ENCODE peak calls at places on chromosomes 13 and 19, in five cellular contexts. E is pancreas; L is CD8-positive, alpha-beta memory T cell; G is tibial artery; T is naive thymus-derived CD4-positive, alpha-beta T cell. D is an unnamed sample.

GRCh38 chr13:44601596-44601995 is 25.5 kb upstream of the TSC22D1 start:
- DNase-seq in L (no peak), T (no peak), G (no peak), E (no peak), D (no peak)

GRCh38 chr19:53015730-53016129 is 2.0 kb downstream of the ERVV-1 start:
- DNase-seq in E (no peak), T (no peak), G (no peak), L (no peak), D (no peak)

GRCh38 chr13:45544520-45544919 is 71.0 kb downstream of the ERICH6B start:
- DNase-seq in L (no peak), G (no peak), T (no peak), E (no peak), D (no peak)

GRCh38 chr13:91747164-91747563 is 348.7 kb downstream of the GPC5 start:
- DNase-seq in T (no peak), G (no peak), E (no peak), L (no peak), D (no peak)

GRCh38 chr19:41350735-41351338 is 2.9 kb downstream of the TGFB1 start:
- DNase-seq in L (no peak), T (no peak), E (no peak), G (no peak), D (no peak)

GRCh38 chr19:14632286-14632685 is 42.4 kb downstream of the ADGRE3 start:
- DNase-seq in T (peak), G (no peak), E (no peak), L (peak), D (no peak)

GRCh38 chr13:101649490-101650126 is 197.1 kb downstream of the ITGBL1 start:
- DNase-seq in E (no peak), L (no peak), T (no peak), G (no peak), D (peak)

GRCh38 chr13:25901460-25902376 is 150.1 kb downstream of the SHISA2 start:
- DNase-seq in E (no peak), G (no peak), T (peak), L (peak), D (peak)

GRCh38 chr19:14346279-14346678 is 35.0 kb upstream of the ADGRE5 start:
- DNase-seq in E (no peak), G (no peak), L (no peak), T (no peak), D (no peak)

GRCh38 chr13:45121421-45121820 is 1.1 kb downstream of the GTF2F2 start:
- DNase-seq in E (no peak), T (peak), G (no peak), L (no peak), D (no peak)

GRCh38 chr13:98910501-98910951 is 67.3 kb downstream of the DOCK9 start:
- DNase-seq in L (peak), T (peak), E (no peak), G (peak), D (peak)

DNA sequence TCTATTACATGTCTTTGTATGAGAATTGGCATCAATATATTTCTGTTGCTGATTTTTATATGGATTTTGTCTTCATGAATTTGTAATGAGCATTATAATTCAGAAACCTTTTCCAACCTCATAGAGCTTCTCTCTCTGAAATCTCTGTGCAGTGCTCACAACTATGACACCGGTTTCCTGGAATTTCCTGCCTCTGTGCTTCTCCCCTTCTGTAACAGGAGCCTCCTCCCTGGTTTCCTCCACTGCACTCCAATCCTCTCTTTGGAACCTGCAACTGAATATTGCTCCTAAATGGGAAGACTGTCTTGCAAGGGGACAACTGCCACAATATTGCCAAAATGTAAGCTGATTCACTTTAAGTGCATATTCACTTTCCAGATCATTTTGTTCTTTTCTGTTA is 1147.9 kb downstream of the UQCRFS1 start:
- DNase-seq in T (no peak), G (no peak), E (no peak), L (no peak), D (no peak)
- H3K4me3 ChIP-seq in T (no peak), G (no peak), E (no peak), L (no peak), D (no peak)

GRCh38 chr19:13282486-13283065 is 132.4 kb downstream of the IER2 start:
- DNase-seq in G (no peak), L (no peak), E (no peak), T (no peak), D (no peak)

GRCh38 chr19:13281567-13282291 is 131.5 kb downstream of the IER2 start:
- DNase-seq in L (no peak), E (no peak), T (no peak), G (no peak), D (no peak)

GRCh38 chr19:13275016-13275722 is 125.0 kb downstream of the IER2 start:
- DNase-seq in E (no peak), L (no peak), T (no peak), G (no peak), D (no peak)

DNA sequence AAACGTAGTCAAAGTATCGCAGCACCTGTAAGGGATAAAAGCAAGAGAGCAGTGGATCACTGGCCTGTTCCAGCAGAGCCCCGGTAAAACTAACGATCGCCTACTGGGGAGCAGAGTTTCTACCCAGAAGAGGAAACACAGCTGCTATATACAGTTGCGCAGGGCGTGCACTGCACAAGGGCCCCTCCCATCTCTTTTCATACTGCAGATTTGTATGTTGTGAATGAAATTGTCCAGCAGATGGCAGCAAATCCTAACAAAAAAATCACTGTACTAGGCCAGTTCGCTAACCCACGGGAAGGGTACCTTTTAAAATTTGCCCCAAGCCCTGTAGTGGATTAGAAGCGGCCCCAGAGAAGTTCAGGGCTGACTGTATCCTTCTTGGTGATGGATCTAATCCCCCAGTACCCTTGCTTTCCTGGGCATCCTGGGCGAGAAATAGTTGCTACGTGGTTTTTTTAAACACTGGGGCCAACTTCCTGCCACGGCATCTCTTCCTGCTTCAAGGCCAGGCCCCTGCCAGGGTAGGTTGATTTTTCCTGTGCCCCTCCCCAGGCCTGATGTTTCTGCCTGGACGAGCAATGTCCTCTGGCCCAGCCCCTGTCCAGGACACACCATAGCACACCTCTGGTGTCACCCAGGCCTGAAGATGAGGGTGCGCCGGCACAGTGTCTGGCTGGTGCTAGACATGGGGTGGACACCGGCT is 127.0 kb downstream of the IER2 start:
- DNase-seq in E (no peak), G (peak), L (peak), T (peak), D (peak)
- H3K4me3 ChIP-seq in E (no peak), G (no peak), L (peak), T (peak), D (no peak)

GRCh38 chr13:23570099-23570926 is at the start of gene TNFRSF19:
- DNase-seq in T (no peak), L (no peak), G (no peak), E (no peak), D (peak)
- H3K4me3 ChIP-seq in T (no peak), L (no peak), G (no peak), E (no peak), D (peak)

DNA sequence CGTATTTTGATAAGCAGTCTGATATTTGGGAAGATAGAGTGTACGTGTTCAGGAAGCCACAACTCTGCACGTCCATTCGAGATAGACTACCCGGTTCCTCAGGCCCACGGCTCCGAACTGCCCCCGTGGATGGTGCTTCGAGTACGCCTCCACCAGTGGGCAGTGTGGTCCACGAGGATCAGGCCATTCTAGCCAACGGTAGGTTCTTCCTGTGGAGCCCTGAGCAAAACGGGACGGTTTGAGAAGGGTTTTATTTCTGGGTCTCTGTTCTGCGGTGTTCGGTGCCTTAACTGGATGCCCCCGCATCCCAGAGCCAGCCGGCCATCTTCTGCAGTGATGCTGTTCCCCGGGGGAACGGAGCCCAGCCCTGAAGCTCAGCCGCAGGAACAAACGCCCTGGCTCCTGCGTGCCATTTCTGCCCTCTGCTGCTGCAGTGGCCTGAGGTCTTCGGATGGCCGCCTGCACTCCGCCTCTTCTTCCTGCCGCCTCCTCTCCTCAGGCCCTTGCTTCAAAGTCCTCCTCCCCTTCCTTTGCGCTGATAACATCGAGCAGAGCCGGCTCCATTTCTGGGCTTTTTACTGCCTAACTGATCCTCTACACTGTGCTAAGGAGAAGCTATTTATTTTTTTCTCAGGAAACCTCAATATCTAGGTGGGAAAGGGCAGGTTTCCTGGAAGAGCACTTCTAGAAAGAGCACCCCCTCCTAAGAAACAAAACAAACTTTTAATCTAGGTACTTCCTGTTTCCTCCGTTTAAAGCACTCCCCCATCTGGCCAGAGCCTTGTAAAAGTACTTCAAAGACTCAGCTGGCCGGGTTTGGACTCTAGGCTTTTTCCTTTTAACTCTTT is 36.2 kb upstream of the SLC46A3 start:
- DNase-seq in T (no peak), E (no peak), L (no peak), G (no peak), D (no peak)
- H3K4me3 ChIP-seq in T (peak), E (no peak), L (peak), G (no peak), D (no peak)

DNA sequence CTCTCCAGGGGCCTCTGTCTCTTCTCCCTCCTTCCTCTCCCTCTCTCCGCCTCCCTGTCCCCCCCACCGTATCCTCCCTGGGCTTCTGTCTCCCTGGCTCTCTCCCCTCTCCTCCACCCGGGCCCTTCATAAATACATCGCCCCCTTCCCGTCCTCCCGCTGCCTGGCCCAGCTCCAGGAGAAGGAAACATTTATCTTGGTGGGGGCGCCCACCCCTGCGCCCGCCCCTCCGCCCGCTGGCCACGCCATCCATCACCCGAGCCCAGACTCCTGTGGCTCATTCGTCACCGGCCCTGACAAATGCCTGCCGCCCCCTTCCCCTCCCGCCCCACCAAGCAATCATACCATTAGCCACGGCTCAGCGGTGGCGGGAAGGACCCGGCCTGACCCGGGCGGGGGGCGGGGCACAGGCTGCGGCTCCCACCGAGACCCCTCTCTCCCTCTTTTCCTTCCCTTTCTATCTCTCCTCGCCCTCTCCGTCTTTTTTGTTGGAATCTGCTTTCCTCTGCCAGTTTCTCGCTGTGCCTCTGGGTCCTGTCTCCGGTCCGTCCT is 2.6 kb upstream of the MEIS3 start:
- DNase-seq in L (no peak), G (no peak), E (no peak), T (no peak), D (no peak)
- H3K4me3 ChIP-seq in L (no peak), G (no peak), E (no peak), T (no peak), D (no peak)

DNA sequence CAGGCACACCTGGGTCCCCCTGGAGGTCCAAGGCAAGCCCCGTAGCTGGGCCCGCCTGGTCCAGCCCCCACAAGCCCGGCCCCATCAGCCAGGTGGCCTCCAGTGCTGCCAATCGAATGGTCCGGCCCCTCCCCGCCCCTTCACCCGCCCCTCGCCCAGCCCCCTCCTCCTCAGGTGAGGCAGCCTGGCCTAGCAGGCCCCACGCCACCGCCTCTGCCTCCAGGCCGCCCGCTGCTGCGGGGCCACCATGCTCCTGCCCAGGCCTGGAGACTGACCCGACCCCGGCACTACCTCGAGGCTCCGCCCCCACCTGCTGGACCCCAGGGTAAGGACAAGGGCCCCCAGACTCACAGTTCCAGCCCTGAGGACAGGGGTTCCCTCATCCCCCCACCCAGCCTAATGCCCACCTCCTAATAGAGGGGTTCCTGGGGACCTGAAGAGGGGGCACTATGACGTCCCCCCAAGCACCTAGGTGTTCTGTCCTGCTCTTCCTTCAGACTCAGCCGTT is at the start of gene HPN:
- DNase-seq in T (no peak), L (no peak), G (no peak), E (peak), D (no peak)
- H3K4me3 ChIP-seq in T (peak), L (peak), G (peak), E (peak), D (no peak)

GRCh38 chr13:113489171-113489548 is 1.4 kb downstream of the DCUN1D2 start:
- DNase-seq in E (no peak), L (no peak), G (no peak), T (no peak), D (no peak)
- H3K4me3 ChIP-seq in E (no peak), L (peak), G (peak), T (peak), D (peak)

GRCh38 chr13:73765651-73766384 is 368.4 kb downstream of the KLF12 start:
- DNase-seq in T (peak), G (peak), L (peak), E (peak), D (peak)
- H3K4me3 ChIP-seq in T (peak), G (peak), L (peak), E (no peak), D (no peak)

DNA sequence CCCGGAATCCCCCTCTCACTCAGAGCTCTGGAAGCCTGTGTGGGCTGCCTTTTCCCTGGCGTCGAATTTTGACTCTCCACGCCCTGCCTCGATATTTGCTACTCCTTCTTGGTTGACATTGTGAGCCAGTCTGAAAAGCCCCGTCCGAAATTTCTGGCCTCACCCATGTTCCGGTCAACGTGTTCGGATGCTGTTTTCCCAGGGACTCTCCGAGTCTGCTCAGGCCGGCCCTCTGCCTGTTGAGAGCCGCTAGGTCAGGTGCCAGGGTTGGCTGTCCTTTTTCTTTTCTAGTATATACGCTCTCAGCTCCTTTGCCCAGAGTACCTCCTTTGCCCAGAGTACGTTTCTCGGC is 6.8 kb upstream of the DGKH start:
- DNase-seq in L (no peak), G (peak), T (no peak), E (peak), D (no peak)
- H3K4me3 ChIP-seq in L (no peak), G (peak), T (peak), E (peak), D (peak)

GRCh38 chr19:10116085-10116865 is 3.4 kb downstream of the EIF3G start:
- DNase-seq in G (no peak), E (peak), L (no peak), T (no peak), D (no peak)
- H3K4me3 ChIP-seq in G (no peak), E (no peak), L (no peak), T (no peak), D (no peak)

D was measured in kidney epithelial cell.